ENCODE peak calls at places on chromosomes 1 and 21, in ten cellular contexts. K is SW480; C is NCI-H1694; J is NCI-H1417; O is T-cell; W is heart right ventricle; B is NCI-H774; Y is nephron progenitor cell; E is CD8-positive, alpha-beta memory T cell; F is fibroblast of lung. R is an unnamed sample.

GRCh38 chr1:65332821-65333220 is 23.5 kb downstream of the DNAJC6 start:
- DNase-seq in K (no peak), C (no peak), J (no peak), O (no peak), W (no peak), B (no peak), Y (no peak), E (no peak), F (no peak), R (no peak)

GRCh38 chr1:39720094-39720999 is 18.3 kb upstream of the PPIE start:
- DNase-seq in K (peak), C (peak), J (peak), O (no peak), W (no peak), B (peak), Y (no peak), E (peak), F (peak), R (no peak)

GRCh38 chr1:202569393-202570322 is 140.6 kb downstream of the SYT2 start:
- DNase-seq in K (no peak), C (no peak), J (no peak), O (no peak), W (no peak), B (no peak), Y (no peak), E (no peak), F (no peak), R (no peak)

GRCh38 chr1:118788372-118788955 is 199.7 kb downstream of the TBX15 start:
- DNase-seq in K (no peak), C (no peak), J (peak), O (no peak), W (peak), B (peak), Y (peak), E (no peak), F (peak), R (peak)

GRCh38 chr21:22456241-22456640 is 1458.0 kb downstream of the NCAM2 start:
- DNase-seq in K (no peak), C (no peak), J (no peak), O (no peak), W (no peak), B (no peak), Y (no peak), E (no peak), F (no peak), R (no peak)

GRCh38 chr1:110481968-110482623 is 31.1 kb downstream of the PROK1 start:
- DNase-seq in K (no peak), C (no peak), J (no peak), O (no peak), W (no peak), B (no peak), Y (no peak), E (no peak), F (no peak), R (no peak)

GRCh38 chr1:158471920-158472319 is at the start of gene OR10R2:
- DNase-seq in K (no peak), C (no peak), J (no peak), O (no peak), W (no peak), B (no peak), Y (no peak), E (no peak), F (no peak), R (no peak)

GRCh38 chr1:205270764-205271163 is 43.0 kb downstream of the TMCC2 start:
- DNase-seq in K (peak), C (no peak), J (peak), O (no peak), W (no peak), B (peak), Y (no peak), E (no peak), F (peak), R (no peak)

GRCh38 chr1:2807036-2807435 is 5.5 kb upstream of the TTC34 start:
- DNase-seq in K (no peak), C (no peak), J (no peak), O (no peak), W (no peak), B (no peak), Y (no peak), E (no peak), F (no peak), R (peak)

GRCh38 chr1:39255212-39255611 is 50.7 kb downstream of the MACF1 start:
- DNase-seq in K (no peak), C (no peak), J (no peak), O (no peak), W (no peak), B (no peak), Y (no peak), E (no peak), F (no peak), R (no peak)

GRCh38 chr1:39528082-39528481 is 36.6 kb downstream of the BMP8A start:
- DNase-seq in K (no peak), C (no peak), J (no peak), O (no peak), W (no peak), B (no peak), Y (no peak), E (no peak), F (no peak), R (no peak)

GRCh38 chr1:29549001-29549400 is 312.7 kb downstream of the PTPRU start:
- DNase-seq in K (no peak), C (no peak), J (peak), O (no peak), W (no peak), B (no peak), Y (no peak), E (no peak), F (no peak), R (peak)

GRCh38 chr1:105088166-105088565 is 1338.5 kb downstream of the AMY1C start:
- DNase-seq in K (no peak), C (no peak), J (no peak), O (no peak), W (no peak), B (no peak), Y (no peak), E (no peak), F (no peak), R (no peak)

GRCh38 chr1:163472267-163472666 is 150.5 kb downstream of the NUF2 start:
- DNase-seq in K (peak), C (no peak), J (peak), O (no peak), W (no peak), B (peak), Y (no peak), E (no peak), F (no peak), R (no peak)

GRCh38 chr1:168419746-168420145 is 124.1 kb downstream of the XCL2 start:
- DNase-seq in K (no peak), C (no peak), J (no peak), O (no peak), W (no peak), B (no peak), Y (no peak), E (no peak), F (no peak), R (no peak)

GRCh38 chr1:63877816-63878215 is 104.0 kb downstream of the ROR1 start:
- DNase-seq in K (peak), C (no peak), J (no peak), O (no peak), W (no peak), B (no peak), Y (no peak), E (no peak), F (peak), R (no peak)

GRCh38 chr1:47031585-47031984 is 8.1 kb downstream of the CYP4X1 start:
- DNase-seq in K (no peak), C (no peak), J (no peak), O (no peak), W (no peak), B (no peak), Y (no peak), E (no peak), F (no peak), R (no peak)

GRCh38 chr1:180327089-180327488 is 97.0 kb downstream of the LHX4 start:
- DNase-seq in K (no peak), C (no peak), J (no peak), O (no peak), W (peak), B (no peak), Y (no peak), E (no peak), F (no peak), R (no peak)

GRCh38 chr1:55775007-55775406 is 559.8 kb upstream of the USP24 start:
- DNase-seq in K (no peak), C (peak), J (no peak), O (no peak), W (no peak), B (no peak), Y (no peak), E (no peak), F (no peak), R (no peak)

GRCh38 chr1:49346767-49347349 is 570.2 kb upstream of the BEND5 start:
- DNase-seq in K (no peak), C (no peak), J (no peak), O (no peak), W (no peak), B (no peak), Y (no peak), E (no peak), F (no peak), R (no peak)

GRCh38 chr1:199184180-199184579 is 545.3 kb downstream of the PTPRC start:
- DNase-seq in K (no peak), C (no peak), J (no peak), O (no peak), W (no peak), B (no peak), Y (no peak), E (no peak), F (no peak), R (no peak)

GRCh38 chr1:24022611-24023359 is 42.7 kb upstream of the SRSF10 start:
- DNase-seq in K (peak), C (no peak), J (no peak), O (no peak), W (no peak), B (no peak), Y (no peak), E (no peak), F (peak), R (no peak)

GRCh38 chr1:228986093-228986904 is 251.0 kb downstream of the RHOU start:
- DNase-seq in K (no peak), C (peak), J (peak), O (no peak), W (peak), B (peak), Y (no peak), E (no peak), F (peak), R (peak)

GRCh38 chr1:201356236-201356635 is 21.2 kb downstream of the TNNT2 start:
- DNase-seq in K (no peak), C (no peak), J (no peak), O (no peak), W (no peak), B (no peak), Y (no peak), E (no peak), F (no peak), R (peak)

GRCh38 chr1:2110738-2111673 is 60.8 kb downstream of the PRKCZ start:
- DNase-seq in K (no peak), C (no peak), J (no peak), O (no peak), W (no peak), B (no peak), Y (no peak), E (no peak), F (no peak), R (no peak)

GRCh38 chr21:33973268-33973667 is 57.7 kb upstream of the ATP5PO start:
- DNase-seq in K (no peak), C (no peak), J (no peak), O (no peak), W (no peak), B (no peak), Y (no peak), E (no peak), F (no peak), R (no peak)

GRCh38 chr1:156767879-156768608 is 709 bp downstream of the PRCC start:
- DNase-seq in K (no peak), C (no peak), J (peak), O (no peak), W (peak), B (no peak), Y (no peak), E (no peak), F (no peak), R (peak)

GRCh38 chr1:110634455-110635281 is 28.5 kb upstream of the KCNA2 start:
- DNase-seq in K (no peak), C (peak), J (no peak), O (peak), W (peak), B (no peak), Y (no peak), E (no peak), F (peak), R (peak)

GRCh38 chr1:86380257-86380861 is 15.8 kb downstream of the ODF2L start:
- DNase-seq in K (peak), C (peak), J (peak), O (no peak), W (no peak), B (peak), Y (no peak), E (peak), F (peak), R (no peak)

GRCh38 chr1:69919129-69919921 is 286.1 kb downstream of the LRRC40 start:
- DNase-seq in K (no peak), C (no peak), J (no peak), O (no peak), W (no peak), B (no peak), Y (no peak), E (no peak), F (no peak), R (no peak)

GRCh38 chr1:28046716-28047115 is 41.7 kb downstream of the EYA3 start:
- DNase-seq in K (no peak), C (no peak), J (no peak), O (no peak), W (no peak), B (no peak), Y (no peak), E (no peak), F (no peak), R (no peak)

GRCh38 chr1:27299385-27300252 is 22.3 kb upstream of the TMEM222 start:
- DNase-seq in K (no peak), C (peak), J (peak), O (no peak), W (peak), B (no peak), Y (peak), E (no peak), F (peak), R (peak)

GRCh38 chr1:41122851-41123518 is 101.5 kb upstream of the SLFNL1 start:
- DNase-seq in K (peak), C (peak), J (peak), O (no peak), W (no peak), B (no peak), Y (peak), E (no peak), F (peak), R (no peak)

GRCh38 chr1:53702287-53702805 is 36.6 kb downstream of the GLIS1 start:
- DNase-seq in K (no peak), C (no peak), J (no peak), O (no peak), W (no peak), B (no peak), Y (peak), E (no peak), F (no peak), R (no peak)

GRCh38 chr1:225813250-225813964 is 3.5 kb downstream of the EPHX1 start:
- DNase-seq in K (peak), C (no peak), J (peak), O (no peak), W (peak), B (peak), Y (peak), E (no peak), F (peak), R (peak)